ENCODE peak calls at places on chromosomes 3 and 15, in seven cellular contexts. Y, P, V, B, D, J and N are unnamed samples.

GRCh38 chr15:85826756-85827515 is 32.2 kb upstream of the KLHL25 start:
- DNase-seq in D (no peak), J (no peak), V (no peak), Y (peak; percentile 30), B (no peak), P (no peak), N (no peak)

GRCh38 chr3:149844073-149844472 is 31.1 kb downstream of the RNF13 start:
- DNase-seq in V (no peak), Y (no peak), P (no peak), B (no peak), D (no peak), J (no peak), N (peak; percentile 6)

GRCh38 chr3:101243285-101244211 is 76.8 kb downstream of the IMPG2 start:
- DNase-seq in Y (no peak), B (no peak), V (no peak), D (no peak), P (no peak), J (no peak), N (no peak)

GRCh38 chr3:49295489-49296058 is 18.5 kb upstream of the C3orf62 start:
- DNase-seq in P (peak; percentile 35), Y (peak; percentile 50), B (no peak), D (peak; percentile 21), V (no peak), J (peak; percentile 13), N (peak; percentile 51)

GRCh38 chr3:104385421-104385820 is 981.3 kb upstream of the ALCAM start:
- DNase-seq in D (no peak), Y (peak; percentile 17), V (no peak), B (no peak), J (no peak), P (no peak), N (no peak)

GRCh38 chr3:192830279-192831110 is 87.2 kb downstream of the MB21D2 start:
- DNase-seq in J (no peak), B (no peak), P (peak; percentile 65), V (no peak), Y (no peak), D (no peak), N (no peak)

GRCh38 chr3:49903451-49904424 is at the start of gene MST1R:
- DNase-seq in J (peak; percentile 76), D (peak; percentile 96), B (peak; percentile 96), P (peak; percentile 82), Y (peak; percentile 25), V (peak; percentile 74), N (peak; percentile 27)

GRCh38 chr3:190345027-190345821 is 23.0 kb upstream of the CLDN1 start:
- DNase-seq in V (no peak), P (peak; percentile 47), Y (peak; percentile 98), J (no peak), D (peak; percentile 43), B (no peak), N (peak; percentile 96)

GRCh38 chr3:127464642-127465041 is 125.9 kb downstream of the TPRA1 start:
- DNase-seq in B (peak; percentile 60), Y (no peak), V (no peak), J (no peak), D (no peak), P (no peak), N (no peak)

GRCh38 chr3:85210540-85210939 is 251.8 kb downstream of the CADM2 start:
- DNase-seq in J (no peak), P (no peak), V (no peak), Y (no peak), B (no peak), D (no peak), N (no peak)

GRCh38 chr15:40062816-40063562 is 24.0 kb upstream of the SRP14 start:
- DNase-seq in D (no peak), P (no peak), B (no peak), J (no peak), Y (no peak), V (no peak), N (no peak)

GRCh38 chr3:12932347-12932746 is 91.0 kb upstream of the RPL32 start:
- DNase-seq in P (no peak), D (no peak), V (no peak), J (no peak), Y (no peak), B (no peak), N (no peak)

GRCh38 chr3:143885803-143886427 is 37.6 kb upstream of the SLC9A9 start:
- DNase-seq in V (no peak), J (peak; percentile 18), P (peak; percentile 74), B (no peak), D (peak; percentile 19), Y (peak; percentile 63), N (peak; percentile 52)

GRCh38 chr3:178203152-178203551 is 333.1 kb upstream of the KCNMB2 start:
- DNase-seq in B (no peak), D (no peak), Y (peak; percentile 21), P (no peak), J (no peak), V (no peak), N (peak; percentile 42)

GRCh38 chr15:101027273-101027901 is 108.2 kb downstream of the LRRK1 start:
- DNase-seq in B (no peak), V (no peak), D (no peak), Y (no peak), P (no peak), J (no peak), N (no peak)

GRCh38 chr3:15646924-15647511 is 45.5 kb downstream of the BTD start:
- DNase-seq in Y (peak; percentile 98), J (peak; percentile 88), V (no peak), D (peak; percentile 66), B (no peak), P (peak; percentile 44), N (peak; percentile 100)

GRCh38 chr3:51146781-51147180 is 238.3 kb upstream of the MANF start:
- DNase-seq in V (no peak), P (no peak), J (no peak), B (no peak), Y (no peak), D (no peak), N (no peak)

GRCh38 chr15:69628256-69629093 is 175.9 kb downstream of the RPLP1 start:
- DNase-seq in J (no peak), Y (no peak), P (no peak), D (no peak), B (peak; percentile 67), V (no peak), N (no peak)

GRCh38 chr15:52213206-52213605 is 22.0 kb upstream of the GNB5 start:
- DNase-seq in B (no peak), J (no peak), D (no peak), P (no peak), V (no peak), Y (no peak), N (no peak)

GRCh38 chr15:59999558-60000112 is 4.5 kb upstream of the FOXB1 start:
- DNase-seq in P (no peak), B (no peak), Y (no peak), V (no peak), D (no peak), J (no peak), N (no peak)

GRCh38 chr3:124174910-124175874 is 183.3 kb upstream of the ROPN1 start:
- DNase-seq in P (no peak), D (no peak), V (no peak), Y (no peak), J (no peak), B (no peak), N (no peak)

GRCh38 chr15:99487337-99487730 is 78.5 kb upstream of the MEF2A start:
- DNase-seq in P (no peak), J (no peak), Y (no peak), B (no peak), D (no peak), V (no peak), N (peak; percentile 28)
- H3K4me3 ChIP-seq in P (no peak overlapping the region), J (peak overlapping the region; percentile 45), Y (no peak overlapping the region), B (no peak overlapping the region), D (no peak overlapping the region), V (no peak overlapping the region), N (no peak overlapping the region)

DNA sequence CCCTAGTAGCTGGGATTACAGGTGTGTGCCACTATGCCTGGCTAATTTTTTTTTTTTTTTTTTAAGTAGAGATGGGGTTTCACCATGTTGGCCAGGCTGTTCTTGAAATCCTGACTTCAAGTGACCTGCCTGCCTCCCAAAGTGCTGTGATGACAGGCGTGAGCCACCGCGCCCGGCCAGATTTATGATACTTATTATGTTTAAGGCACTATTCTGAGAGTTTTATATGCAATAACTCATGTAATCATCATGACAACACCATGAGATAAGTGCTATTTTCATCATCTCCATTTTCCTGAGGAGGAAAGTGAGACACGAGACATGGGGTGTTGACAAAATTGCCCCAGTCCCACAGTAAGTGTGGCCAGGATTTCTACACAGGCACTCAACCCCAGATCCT is 366.4 kb upstream of the TRIM42 start:
- DNase-seq in Y (no peak), V (no peak), B (no peak), D (no peak), P (no peak), J (no peak), N (no peak)
- H3K4me3 ChIP-seq in Y (no peak overlapping the region), V (no peak overlapping the region), B (no peak overlapping the region), D (no peak overlapping the region), P (no peak overlapping the region), J (no peak overlapping the region), N (no peak overlapping the region)

GRCh38 chr15:38894260-38894948 is 329.8 kb upstream of the RASGRP1 start:
- DNase-seq in J (peak; percentile 19), Y (peak; percentile 94), V (no peak), D (no peak), B (no peak), P (no peak), N (peak; percentile 86)
- H3K4me3 ChIP-seq in J (no peak overlapping the region), Y (no peak overlapping the region), V (no peak overlapping the region), D (no peak overlapping the region), B (no peak overlapping the region), P (no peak overlapping the region), N (no peak overlapping the region)

GRCh38 chr3:57064615-57065014 is 4.2 kb downstream of the SPATA12 start:
- DNase-seq in P (no peak), J (no peak), B (no peak), Y (no peak), D (no peak), V (no peak), N (no peak)

GRCh38 chr3:57066471-57066870 is 6.0 kb downstream of the SPATA12 start:
- DNase-seq in V (no peak), B (no peak), Y (no peak), J (no peak), D (no peak), P (no peak), N (no peak)

GRCh38 chr3:57065588-57065987 is 5.1 kb downstream of the SPATA12 start:
- DNase-seq in V (no peak), Y (no peak), J (peak; percentile 18), P (no peak), D (no peak), B (no peak), N (peak; percentile 62)

GRCh38 chr3:57069471-57070010 is 9.1 kb downstream of the SPATA12 start:
- DNase-seq in D (no peak), V (no peak), Y (no peak), B (no peak), J (no peak), P (no peak), N (no peak)

DNA sequence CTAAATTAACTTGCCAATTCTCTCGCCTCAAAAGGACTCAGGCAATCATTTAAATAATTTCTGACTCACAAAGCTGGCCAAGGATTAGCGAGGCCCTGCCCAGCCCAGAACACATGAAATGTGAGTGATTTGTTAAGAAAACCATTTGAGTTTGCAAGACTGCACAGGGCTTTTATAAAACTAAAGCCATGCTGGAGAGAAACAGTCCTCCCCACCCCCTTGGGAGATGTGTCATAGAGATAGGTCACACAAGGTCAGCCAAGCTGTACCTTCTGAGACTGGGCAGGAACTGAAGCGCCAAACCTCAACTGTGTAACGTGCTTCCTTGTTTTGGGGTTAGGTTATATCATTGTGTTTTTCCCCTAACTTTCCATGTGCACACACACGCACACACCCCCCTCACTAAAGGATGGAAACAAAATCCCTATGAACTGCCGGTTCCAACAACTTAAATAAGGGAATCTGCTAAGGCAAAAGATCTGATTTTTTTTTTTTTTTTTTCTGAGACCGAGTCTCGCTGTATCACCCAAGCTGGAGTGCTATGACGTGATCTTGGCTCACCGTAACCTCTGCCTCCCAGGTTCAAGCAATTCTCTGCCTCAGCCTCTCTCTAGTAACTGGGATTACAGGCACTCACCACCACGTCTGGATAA is 8.1 kb downstream of the SPATA12 start:
- DNase-seq in V (no peak), D (peak; percentile 18), J (peak; percentile 55), Y (peak; percentile 82), B (no peak), P (peak; percentile 93), N (peak; percentile 88)
- H3K4me3 ChIP-seq in V (no peak overlapping the region), D (no peak overlapping the region), J (no peak overlapping the region), Y (no peak overlapping the region), B (no peak overlapping the region), P (no peak overlapping the region), N (no peak overlapping the region)